ENCODE peak calls at places on chromosome 11, in four cellular contexts. M, X, V and E are unnamed samples.
A peak's percentile ranks its signal among the peaks of the same experiment; 100 is the strongest.

GRCh38 chr11:111438846-111439520 is 59.9 kb upstream of the POU2AF1 start:
- DNase-seq in M (no peak), X (no peak), V (no peak), E (no peak)

GRCh38 chr11:86447763-86448480 is 73.2 kb downstream of the CCDC81 start:
- DNase-seq in V (no peak), X (no peak), M (no peak), E (no peak)

GRCh38 chr11:128467610-128468041 is 119.7 kb downstream of the ETS1 start:
- DNase-seq in M (peak; percentile 89), V (no peak), X (peak; percentile 28), E (peak; percentile 96)

GRCh38 chr11:93089474-93090102 is 108.2 kb downstream of the SLC36A4 start:
- DNase-seq in V (no peak), M (no peak), X (peak; percentile 50), E (peak; percentile 40)

GRCh38 chr11:104891135-104891534 is 7.1 kb downstream of the CASP12 start:
- DNase-seq in X (no peak), M (peak; percentile 6), V (no peak), E (peak; percentile 38)

GRCh38 chr11:44537679-44538078 is 27.8 kb upstream of the CD82 start:
- DNase-seq in M (no peak), X (no peak), V (no peak), E (no peak)

GRCh38 chr11:102967497-102967896 is 12.0 kb upstream of the MMP13 start:
- DNase-seq in X (no peak), M (no peak), V (no peak), E (no peak)

GRCh38 chr11:8905528-8906165 is 5.3 kb upstream of the AKIP1 start:
- DNase-seq in X (no peak), M (peak; percentile 75), V (no peak), E (peak; percentile 56)

GRCh38 chr11:62922653-62923371 is 1.6 kb upstream of the CHRM1 start:
- DNase-seq in X (peak; percentile 66), M (no peak), V (no peak), E (no peak)

GRCh38 chr11:63937713-63938480 is 905 bp upstream of the NAA40 start:
- DNase-seq in V (no peak), M (no peak), X (no peak), E (no peak)

GRCh38 chr11:125846188-125846587 is 13.1 kb downstream of the PATE4 start:
- DNase-seq in V (no peak), M (no peak), X (no peak), E (no peak)

GRCh38 chr11:16395601-16396000 is 39.3 kb upstream of the SOX6 start:
- DNase-seq in X (no peak), M (peak; percentile 5), V (no peak), E (no peak)

GRCh38 chr11:9003573-9004309 is at the start of gene NRIP3:
- DNase-seq in V (peak; percentile 78), M (peak; percentile 70), X (peak; percentile 56), E (peak; percentile 75)

GRCh38 chr11:12439615-12440014 is 62.2 kb downstream of the PARVA start:
- DNase-seq in V (no peak), M (no peak), X (no peak), E (no peak)

GRCh38 chr11:6737872-6738466 is 33.8 kb downstream of the OR2AG2 start:
- DNase-seq in X (peak; percentile 16), M (peak; percentile 15), V (peak; percentile 68), E (peak; percentile 40)

GRCh38 chr11:45092901-45093760 is 53.3 kb upstream of the PRDM11 start:
- DNase-seq in X (no peak), V (no peak), M (peak; percentile 50), E (no peak)

GRCh38 chr11:36073411-36074203 is 129.7 kb downstream of the LDLRAD3 start:
- DNase-seq in X (peak; percentile 80), V (no peak), M (peak; percentile 57), E (peak; percentile 51)

GRCh38 chr11:37264783-37265182 is 666.7 kb upstream of the RAG2 start:
- DNase-seq in V (no peak), X (no peak), M (no peak), E (no peak)

GRCh38 chr11:84165139-84165538 is 879.0 kb upstream of the CCDC90B start:
- DNase-seq in M (no peak), V (no peak), X (no peak), E (no peak)

GRCh38 chr11:104946907-104947306 is 21.5 kb downstream of the CASP4 start:
- DNase-seq in M (peak; percentile 4), X (peak; percentile 11), V (no peak), E (peak; percentile 48)

GRCh38 chr11:74680035-74680671 is 51.1 kb downstream of the CHRDL2 start:
- DNase-seq in M (no peak), V (no peak), X (no peak), E (no peak)

GRCh38 chr11:134272381-134273316 is 3.5 kb upstream of the GLB1L3 start:
- DNase-seq in X (no peak), V (no peak), M (peak; percentile 29), E (peak; percentile 44)

GRCh38 chr11:68461284-68461861 is 821 bp downstream of the PPP6R3 start:
- DNase-seq in V (peak; percentile 29), X (no peak), M (no peak), E (no peak)

GRCh38 chr11:28834877-28835276 is 726.7 kb downstream of the METTL15 start:
- DNase-seq in V (no peak), M (peak; percentile 6), X (no peak), E (peak; percentile 27)

GRCh38 chr11:74321487-74322188 is 10.2 kb upstream of the P4HA3 start:
- DNase-seq in X (no peak), V (no peak), M (peak; percentile 37), E (peak; percentile 44)

GRCh38 chr11:35261197-35261596 is 122.2 kb downstream of the CD44 start:
- DNase-seq in M (no peak), X (no peak), V (no peak), E (no peak)

GRCh38 chr11:16790484-16791240 is 52.2 kb downstream of the C11orf58 start:
- DNase-seq in X (no peak), M (no peak), V (no peak), E (no peak)

GRCh38 chr11:22044126-22044525 is 148.8 kb upstream of the ANO5 start:
- DNase-seq in X (no peak), M (no peak), V (no peak), E (no peak)

GRCh38 chr11:93054881-93055280 is 85.4 kb downstream of the MTNR1B start:
- DNase-seq in M (peak; percentile 60), V (no peak), X (no peak), E (peak; percentile 77)

GRCh38 chr11:73154178-73154577 is 12.1 kb upstream of the FCHSD2 start:
- DNase-seq in X (peak; percentile 50), M (no peak), V (peak; percentile 29), E (no peak)

GRCh38 chr11:117010808-117011540 is 87.3 kb downstream of the SIK3 start:
- DNase-seq in V (no peak), M (peak; percentile 64), X (no peak), E (peak; percentile 92)

GRCh38 chr11:35389112-35389511 is 30.2 kb downstream of the SLC1A2 start:
- DNase-seq in X (no peak), M (no peak), V (no peak), E (no peak)

GRCh38 chr11:76626921-76627391 is 43.6 kb downstream of the LRRC32 start:
- DNase-seq in M (no peak), V (no peak), X (no peak), E (peak; percentile 64)

GRCh38 chr11:46353706-46354105 is 6.4 kb downstream of the DGKZ start:
- DNase-seq in V (peak; percentile 29), X (no peak), M (no peak), E (no peak)

GRCh38 chr11:133892584-133893380 is 47.5 kb upstream of the SPATA19 start:
- DNase-seq in V (no peak), X (no peak), M (no peak), E (no peak)